ENCODE peak calls at places on chromosomes 2 and 18, in seven cellular contexts. T is spleen, H is IMR-90, M is right cardiac atrium, N is dorsolateral prefrontal cortex, X is mesendoderm, Z is Karpas-422. J is an unnamed sample.

GRCh38 chr2:85785027-85785822 is 31.4 kb downstream of the ATOH8 start:
- DNase-seq in T (peak), H (peak), M (peak), N (no peak), X (no peak), Z (no peak), J (no peak)

GRCh38 chr2:104857262-104858221 is 3.6 kb downstream of the POU3F3 start:
- DNase-seq in T (no peak), H (no peak), M (no peak), N (no peak), X (peak), Z (no peak), J (no peak)

GRCh38 chr2:6694555-6694954 is 171.2 kb downstream of the CMPK2 start:
- DNase-seq in T (no peak), H (no peak), M (peak), N (no peak), X (no peak), Z (no peak), J (no peak)

GRCh38 chr18:43589611-43590151 is 312.4 kb upstream of the SYT4 start:
- DNase-seq in T (no peak), H (no peak), M (no peak), N (peak), X (no peak), Z (no peak), J (no peak)

GRCh38 chr18:29003194-29003593 is 826.3 kb upstream of the CDH2 start:
- DNase-seq in T (no peak), H (no peak), M (no peak), N (no peak), X (peak), Z (no peak), J (no peak)

GRCh38 chr18:394997-395383 is 105.5 kb downstream of the COLEC12 start:
- DNase-seq in T (no peak), H (peak), M (peak), N (no peak), X (peak), Z (no peak), J (no peak)

GRCh38 chr2:219446101-219446504 is 11.5 kb downstream of the SPEG start:
- DNase-seq in T (no peak), H (peak), M (no peak), N (no peak), X (peak), Z (peak), J (no peak)

GRCh38 chr2:164164602-164165001 is 428.8 kb upstream of the FIGN start:
- DNase-seq in T (no peak), H (no peak), M (no peak), N (no peak), X (no peak), Z (no peak), J (no peak)

GRCh38 chr2:220365023-220365422 is 737.6 kb downstream of the SLC4A3 start:
- DNase-seq in T (no peak), H (peak), M (no peak), N (no peak), X (no peak), Z (no peak), J (no peak)

GRCh38 chr2:212908682-212909435 is 242.6 kb downstream of the IKZF2 start:
- DNase-seq in T (no peak), H (no peak), M (no peak), N (no peak), X (no peak), Z (no peak), J (no peak)

GRCh38 chr2:110657721-110658305 is 20.1 kb downstream of the BUB1 start:
- DNase-seq in T (no peak), H (no peak), M (no peak), N (no peak), X (peak), Z (no peak), J (no peak)

GRCh38 chr2:180359522-180360282 is 352.6 kb upstream of the CWC22 start:
- DNase-seq in T (peak), H (no peak), M (no peak), N (no peak), X (peak), Z (peak), J (no peak)

GRCh38 chr2:153165021-153165420 is 313.5 kb downstream of the RPRM start:
- DNase-seq in T (no peak), H (no peak), M (no peak), N (no peak), X (no peak), Z (no peak), J (no peak)

GRCh38 chr2:189013047-189013446 is 38.9 kb downstream of the COL3A1 start:
- DNase-seq in T (no peak), H (peak), M (no peak), N (no peak), X (no peak), Z (no peak), J (no peak)

GRCh38 chr2:199160677-199161465 is 296.9 kb downstream of the SATB2 start:
- DNase-seq in T (no peak), H (peak), M (no peak), N (no peak), X (no peak), Z (no peak), J (no peak)

GRCh38 chr18:76823574-76823973 is 1.2 kb downstream of the ZNF236 start:
- DNase-seq in T (peak), H (peak), M (peak), N (no peak), X (peak), Z (peak), J (no peak)
- H3K27ac ChIP-seq in T (peak), H (peak), M (peak), N (peak), X (no peak), Z (peak), J (peak)

GRCh38 chr18:11995445-11996189 is 14.3 kb downstream of the IMPA2 start:
- DNase-seq in T (peak), H (peak), M (peak), N (no peak), X (peak), Z (peak), J (no peak)
- H3K27ac ChIP-seq in T (peak), H (no peak), M (peak), N (peak), X (peak), Z (no peak), J (peak)

GRCh38 chr2:178863130-178863855 is 56.1 kb upstream of the TTN start:
- DNase-seq in T (no peak), H (no peak), M (no peak), N (no peak), X (no peak), Z (no peak), J (no peak)
- H3K27ac ChIP-seq in T (peak), H (no peak), M (peak), N (no peak), X (no peak), Z (no peak), J (no peak)

GRCh38 chr2:42136832-42137821 is 32.0 kb upstream of the EML4 start:
- DNase-seq in T (no peak), H (no peak), M (no peak), N (no peak), X (no peak), Z (no peak), J (no peak)
- H3K27ac ChIP-seq in T (peak), H (peak), M (no peak), N (no peak), X (no peak), Z (no peak), J (peak)

GRCh38 chr2:236943068-236943467 is 142.6 kb upstream of the COPS8 start:
- DNase-seq in T (no peak), H (no peak), M (no peak), N (no peak), X (no peak), Z (no peak), J (no peak)
- H3K27ac ChIP-seq in T (no peak), H (no peak), M (no peak), N (no peak), X (no peak), Z (no peak), J (no peak)

DNA sequence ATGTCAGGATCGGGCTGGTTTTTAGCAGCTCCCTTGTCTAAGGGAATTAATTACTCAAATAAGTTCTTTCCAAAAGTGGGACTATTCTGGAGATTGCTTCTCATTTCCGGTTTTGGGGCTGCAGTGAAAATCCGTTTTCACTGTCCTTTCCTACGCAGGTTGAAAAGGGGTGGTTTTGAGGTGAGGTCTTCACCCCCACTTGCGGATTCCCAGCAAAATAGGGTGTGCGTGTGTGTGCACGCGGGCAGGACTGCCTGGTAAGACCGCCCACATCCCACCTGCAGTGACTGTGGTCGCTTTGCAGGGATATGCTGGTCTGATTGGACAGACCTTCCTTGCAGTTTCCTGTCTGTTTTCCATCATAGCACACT is 472 bp upstream of the PLEKHM3 start:
- DNase-seq in T (peak), H (no peak), M (no peak), N (no peak), X (no peak), Z (peak), J (no peak)
- H3K27ac ChIP-seq in T (peak), H (peak), M (peak), N (peak), X (no peak), Z (no peak), J (peak)